ENCODE peak calls at places on chromosomes 13 and 19, in ten cellular contexts. W is NCI-H524, M is left ventricle myocardium superior, V is gastrocnemius medialis, C is activated T-cell treated with anti-CD3 and anti-CD28 coated beads for 1 hour, R is lower lobe of right lung, L is WTC11, Z is foreskin fibroblast, I is neural progenitor cell, X is aorta. Y is an unnamed sample.

GRCh38 chr13:113822266-113822665 is 41.6 kb downstream of the GAS6 start:
- DNase-seq in W (no peak), M (peak), V (no peak), C (no peak), R (no peak), L (no peak), Z (no peak), I (no peak), X (no peak), Y (no peak)

GRCh38 chr13:29956771-29957170 is 106.4 kb upstream of the UBL3 start:
- DNase-seq in W (peak), M (no peak), V (no peak), C (no peak), R (no peak), L (no peak), Z (no peak), I (no peak), X (no peak), Y (no peak)

GRCh38 chr13:99218545-99218944 is 17.9 kb downstream of the UBAC2 start:
- DNase-seq in W (no peak), M (peak), V (peak), C (no peak), R (no peak), L (no peak), Z (no peak), I (peak), X (no peak), Y (no peak)

GRCh38 chr19:19550454-19550842 is 12.4 kb downstream of the CILP2 start:
- DNase-seq in W (no peak), M (no peak), V (no peak), C (no peak), R (no peak), L (no peak), Z (no peak), I (no peak), X (no peak), Y (no peak)

GRCh38 chr19:29259153-29259552 is 46.2 kb upstream of the UQCRFS1 start:
- DNase-seq in W (no peak), M (no peak), V (no peak), C (no peak), R (no peak), L (no peak), Z (no peak), I (peak), X (no peak), Y (no peak)

GRCh38 chr13:107767119-107767518 is 448.2 kb downstream of the LIG4 start:
- DNase-seq in W (no peak), M (no peak), V (no peak), C (no peak), R (no peak), L (no peak), Z (no peak), I (no peak), X (no peak), Y (no peak)

GRCh38 chr19:13172335-13173128 is 22.3 kb downstream of the IER2 start:
- DNase-seq in W (peak), M (peak), V (peak), C (peak), R (peak), L (no peak), Z (peak), I (no peak), X (peak), Y (peak)

GRCh38 chr19:11264452-11265176 is 2.3 kb upstream of the DOCK6 start:
- DNase-seq in W (no peak), M (peak), V (no peak), C (no peak), R (peak), L (peak), Z (no peak), I (no peak), X (no peak), Y (no peak)

GRCh38 chr13:33933810-33934209 is 115.9 kb downstream of the RFC3 start:
- DNase-seq in W (no peak), M (no peak), V (no peak), C (no peak), R (no peak), L (no peak), Z (no peak), I (no peak), X (no peak), Y (no peak)

GRCh38 chr13:78609464-78610205 is 6.3 kb upstream of the POU4F1 start:
- DNase-seq in W (no peak), M (peak), V (no peak), C (no peak), R (no peak), L (peak), Z (no peak), I (peak), X (no peak), Y (no peak)

GRCh38 chr13:83272076-83272475 is 610.2 kb downstream of the SLITRK1 start:
- DNase-seq in W (no peak), M (no peak), V (no peak), C (no peak), R (no peak), L (no peak), Z (no peak), I (no peak), X (no peak), Y (no peak)

GRCh38 chr13:65789815-65790214 is 1440.3 kb downstream of the PCDH9 start:
- DNase-seq in W (no peak), M (no peak), V (no peak), C (no peak), R (no peak), L (no peak), Z (peak), I (no peak), X (no peak), Y (no peak)

GRCh38 chr13:112580211-112580610 is 7.7 kb downstream of the TUBGCP3 start:
- DNase-seq in W (no peak), M (no peak), V (no peak), C (no peak), R (no peak), L (no peak), Z (no peak), I (no peak), X (no peak), Y (no peak)

GRCh38 chr13:52862358-52863206 is 14.1 kb upstream of the PCDH8 start:
- DNase-seq in W (no peak), M (peak), V (no peak), C (no peak), R (no peak), L (peak), Z (no peak), I (peak), X (no peak), Y (no peak)

GRCh38 chr13:28387740-28388501 is 107.0 kb downstream of the FLT1 start:
- DNase-seq in W (no peak), M (no peak), V (no peak), C (no peak), R (no peak), L (no peak), Z (no peak), I (no peak), X (no peak), Y (no peak)

GRCh38 chr19:15400521-15401396 is 18.0 kb downstream of the AKAP8L start:
- DNase-seq in W (no peak), M (no peak), V (no peak), C (no peak), R (no peak), L (no peak), Z (no peak), I (no peak), X (no peak), Y (no peak)

GRCh38 chr13:43664700-43665191 is 122.0 kb downstream of the ENOX1 start:
- DNase-seq in W (peak), M (peak), V (no peak), C (no peak), R (no peak), L (peak), Z (peak), I (peak), X (no peak), Y (no peak)